ENCODE peak calls at places on chromosomes 6 and 20, in six cellular contexts. U, F, N, D, J and V are unnamed samples.

GRCh38 chr6:18536693-18537092 is 149.5 kb downstream of the RNF144B start:
- DNase-seq in N (no peak), U (no peak), J (no peak), D (no peak), F (no peak), V (no peak)

GRCh38 chr6:66522864-66523263 is 815.8 kb upstream of the EYS start:
- DNase-seq in J (no peak), F (no peak), D (no peak), U (no peak), N (no peak), V (no peak)

GRCh38 chr20:20837574-20838021 is 125.2 kb upstream of the RALGAPA2 start:
- DNase-seq in J (peak; percentile 59), D (peak; percentile 68), N (peak; percentile 38), U (peak; percentile 25), F (no peak), V (peak; percentile 60)

GRCh38 chr6:79947191-79948173 is at the start of gene ELOVL4:
- DNase-seq in N (no peak), J (peak; percentile 57), D (peak; percentile 91), F (no peak), U (no peak), V (no peak)

GRCh38 chr20:29874476-29875202 is 1382.8 kb upstream of the DEFB115 start:
- DNase-seq in J (no peak), F (no peak), U (no peak), D (no peak), N (no peak), V (no peak)

GRCh38 chr6:94215614-94216013 is 796.3 kb upstream of the EPHA7 start:
- DNase-seq in J (no peak), D (no peak), U (no peak), N (no peak), F (no peak), V (no peak)

GRCh38 chr6:44956426-44956825 is 371.7 kb upstream of the RUNX2 start:
- DNase-seq in N (no peak), F (no peak), D (no peak), J (no peak), U (no peak), V (no peak)

GRCh38 chr6:31597006-31597405 is 4.2 kb upstream of the NCR3 start:
- DNase-seq in J (peak; percentile 39), N (peak; percentile 38), D (no peak), F (no peak), U (peak; percentile 74), V (peak; percentile 61)

GRCh38 chr20:13006825-13007224 is 1.9 kb upstream of the SPTLC3 start:
- DNase-seq in N (no peak), D (no peak), F (no peak), U (no peak), J (no peak), V (no peak)

GRCh38 chr20:3701061-3701998 is 11.1 kb downstream of the SIGLEC1 start:
- DNase-seq in D (no peak), F (no peak), U (no peak), J (no peak), N (no peak), V (peak; percentile 38)

GRCh38 chr6:75611702-75612375 is 10.2 kb downstream of the SENP6 start:
- DNase-seq in J (no peak), U (no peak), F (no peak), N (no peak), D (no peak), V (no peak)

DNA sequence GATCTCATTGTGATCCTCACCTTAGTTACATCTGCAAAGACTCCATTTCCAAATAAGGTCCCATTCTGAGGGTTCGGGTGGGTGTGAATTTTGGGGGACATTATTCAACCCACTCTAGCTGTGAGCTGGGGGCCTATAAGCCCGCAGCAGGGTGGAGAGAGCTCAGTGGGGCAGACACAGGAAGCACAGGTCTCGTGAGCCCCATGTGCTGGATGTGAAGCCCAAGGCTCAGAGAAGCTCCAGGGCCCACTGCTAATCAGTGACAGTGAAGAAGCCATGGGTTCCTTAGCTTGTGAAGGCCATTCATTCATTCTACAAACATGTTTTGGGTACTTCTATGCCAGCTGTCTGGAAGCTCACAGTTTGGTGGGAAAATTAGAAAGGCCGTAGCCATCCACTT is 47.5 kb downstream of the CHMP4B start:
- DNase-seq in F (no peak), D (no peak), U (no peak), N (no peak), J (no peak), V (no peak)
- TF ChIP-seq MAX in F (no peak), D (no peak), U (no peak), N (no peak), J (no peak), V (no peak)

GRCh38 chr6:129601323-129601722 is 108.7 kb downstream of the ARHGAP18 start:
- DNase-seq in D (no peak), F (no peak), U (no peak), N (no peak), J (no peak), V (no peak)

GRCh38 chr6:129605095-129605494 is 104.9 kb downstream of the ARHGAP18 start:
- DNase-seq in F (no peak), J (no peak), D (no peak), U (no peak), N (no peak), V (no peak)

GRCh38 chr6:129604321-129604720 is 105.7 kb downstream of the ARHGAP18 start:
- DNase-seq in J (no peak), F (no peak), N (no peak), D (no peak), U (no peak), V (no peak)

GRCh38 chr6:129605962-129606361 is 104.0 kb downstream of the ARHGAP18 start:
- DNase-seq in F (no peak), D (no peak), N (no peak), J (no peak), U (no peak), V (no peak)

DNA sequence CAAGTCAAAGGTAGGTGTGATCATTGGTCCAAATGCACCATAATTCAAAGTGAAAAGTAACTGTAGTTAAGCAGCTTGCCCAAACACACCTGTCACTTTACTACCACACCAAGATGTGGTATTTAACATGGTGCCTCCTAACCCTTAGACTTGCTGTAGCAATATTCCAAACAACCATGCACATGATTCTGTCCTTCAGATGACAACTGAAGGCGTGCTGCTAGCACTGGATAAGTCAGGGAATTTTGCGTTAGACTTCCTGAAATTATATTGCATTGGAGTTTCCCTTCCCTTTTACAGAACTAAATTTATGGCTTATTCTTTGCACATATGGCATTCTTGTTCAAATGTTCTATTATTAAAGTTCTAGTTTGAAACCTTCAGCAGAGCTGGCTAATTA is 106.2 kb downstream of the ARHGAP18 start:
- DNase-seq in D (no peak), U (no peak), F (no peak), N (no peak), J (no peak), V (no peak)
- TF ChIP-seq MAX in D (no peak), U (no peak), F (no peak), N (no peak), J (no peak), V (no peak)

GRCh38 chr6:35780719-35781118 is at the start of gene CLPSL1:
- DNase-seq in F (no peak), J (no peak), U (peak; percentile 9), N (no peak), D (no peak), V (no peak)

GRCh38 chr6:35776364-35777215 is at the start of gene CLPSL2:
- DNase-seq in U (peak; percentile 56), D (peak; percentile 63), J (no peak), N (no peak), F (no peak), V (no peak)

GRCh38 chr6:35777356-35778102 is 1.1 kb downstream of the CLPSL2 start:
- DNase-seq in N (no peak), U (no peak), D (no peak), J (no peak), F (no peak), V (no peak)

GRCh38 chr6:35781290-35781689 is 471 bp downstream of the CLPSL1 start:
- DNase-seq in F (no peak), J (no peak), U (peak; percentile 4), N (no peak), D (no peak), V (no peak)

DNA sequence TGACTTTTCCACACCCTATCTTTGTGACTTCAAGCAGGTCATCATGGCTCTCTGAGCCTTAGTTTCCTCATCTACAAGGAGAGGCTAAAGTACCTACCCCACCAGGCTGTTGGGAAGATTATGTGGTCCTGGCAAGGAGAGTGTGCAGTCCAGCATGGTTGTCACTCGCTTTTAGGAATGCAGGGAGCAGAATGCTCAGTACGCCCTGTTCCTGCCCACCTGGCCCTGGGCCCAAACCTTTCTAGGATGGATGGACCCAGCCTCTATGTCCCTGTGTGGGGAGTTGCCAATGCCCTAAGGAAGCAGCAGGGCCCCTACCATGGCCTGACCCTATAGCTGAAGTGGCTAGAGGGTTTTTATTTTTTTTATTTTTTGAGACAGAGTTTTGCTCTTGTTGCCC is 2.0 kb downstream of the CLPSL2 start:
- DNase-seq in F (no peak), D (no peak), U (peak; percentile 5), J (no peak), N (no peak), V (no peak)
- TF ChIP-seq MAX in F (no peak), D (no peak), U (no peak), J (no peak), N (no peak), V (no peak)

DNA sequence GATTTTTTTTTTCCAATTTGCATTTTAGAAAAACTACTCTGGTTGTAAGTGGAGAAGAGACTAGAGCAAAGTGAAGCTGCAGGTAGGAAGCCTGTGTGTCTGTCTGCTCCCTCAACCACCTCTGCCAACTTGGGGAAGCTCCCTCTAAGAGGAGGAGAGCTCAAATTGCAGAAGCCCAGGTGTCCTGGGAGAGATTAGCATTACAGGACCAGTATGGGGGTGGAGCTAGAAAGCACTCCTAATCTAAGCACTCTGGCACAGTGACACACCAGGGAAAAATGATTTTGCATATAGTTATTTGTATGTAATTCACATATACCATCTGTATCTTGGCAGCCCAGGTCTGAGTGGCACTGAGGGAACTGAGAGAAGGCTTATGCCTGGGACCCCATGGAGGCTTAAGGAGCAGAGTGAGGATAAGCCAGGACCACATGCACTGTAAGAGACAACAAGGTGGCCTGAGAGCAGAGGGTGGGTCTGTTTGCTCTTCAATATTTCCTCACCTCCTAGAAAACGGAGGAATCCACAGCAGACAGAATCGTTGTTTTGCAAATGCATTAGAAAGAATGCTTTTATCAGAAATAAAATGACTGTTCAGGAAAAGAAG is 13.6 kb downstream of the GSTA2 start:
- DNase-seq in F (no peak), N (no peak), J (no peak), U (no peak), D (no peak), V (no peak)
- TF ChIP-seq MAX in F (no peak), N (no peak), J (no peak), U (no peak), D (no peak), V (no peak)

DNA sequence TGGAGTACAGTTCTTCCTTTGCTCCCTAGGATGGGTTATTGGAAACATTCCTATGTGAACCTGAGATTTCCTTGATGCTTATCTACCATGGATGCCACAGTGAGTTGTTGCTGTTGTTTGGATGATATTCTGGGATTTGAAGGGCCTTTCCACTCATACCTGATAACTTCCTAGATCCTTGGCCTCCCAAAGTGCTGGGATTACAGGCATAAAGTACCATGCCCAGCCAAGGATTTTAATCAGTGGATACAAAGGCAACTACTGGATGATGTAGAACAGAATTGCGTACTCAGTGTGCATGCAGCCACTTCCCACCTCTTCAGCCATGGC is 20.0 kb downstream of the PPP1R16B start:
- DNase-seq in U (no peak), J (no peak), F (no peak), N (no peak), D (no peak), V (no peak)
- TF ChIP-seq MAX in U (no peak), J (no peak), F (no peak), N (no peak), D (no peak), V (no peak)